ENCODE peak calls at places on chromosome 11, in four cellular contexts. C is A549, Y is esophagus muscularis mucosa, D is tibial nerve. R is an unnamed sample.

GRCh38 chr11:120188371-120188770 is 22.5 kb upstream of the OAF start:
- DNase-seq in Y (no peak), D (no peak), C (no peak), R (peak; percentile 17)

GRCh38 chr11:103650330-103650729 is 386.1 kb upstream of the DDI1 start:
- DNase-seq in D (no peak), C (no peak), Y (no peak), R (no peak)

GRCh38 chr11:10878408-10879214 is 20.8 kb upstream of the ZBED5 start:
- DNase-seq in D (no peak), Y (no peak), C (peak; percentile 31), R (no peak)

GRCh38 chr11:35404397-35404775 is 15.0 kb downstream of the SLC1A2 start:
- DNase-seq in C (peak; percentile 48), Y (no peak), D (no peak), R (no peak)

GRCh38 chr11:110434952-110435779 is 5.4 kb downstream of the FDX1 start:
- DNase-seq in D (no peak), C (no peak), Y (no peak), R (no peak)

GRCh38 chr11:117792992-117793391 is 4.0 kb downstream of the DSCAML1 start:
- DNase-seq in D (no peak), C (no peak), Y (no peak), R (no peak)

GRCh38 chr11:103633819-103634590 is 402.4 kb upstream of the DDI1 start:
- DNase-seq in Y (no peak), C (no peak), D (no peak), R (no peak)

GRCh38 chr11:32391965-32392553 is 43.3 kb downstream of the WT1 start:
- DNase-seq in D (no peak), Y (no peak), C (no peak), R (no peak)

GRCh38 chr11:46452918-46453517 is 61.4 kb upstream of the CHRM4 start:
- DNase-seq in D (no peak), Y (no peak), C (no peak), R (no peak)

GRCh38 chr11:15471028-15471708 is 356.4 kb downstream of the INSC start:
- DNase-seq in C (no peak), Y (peak; percentile 62), D (no peak), R (no peak)

DNA sequence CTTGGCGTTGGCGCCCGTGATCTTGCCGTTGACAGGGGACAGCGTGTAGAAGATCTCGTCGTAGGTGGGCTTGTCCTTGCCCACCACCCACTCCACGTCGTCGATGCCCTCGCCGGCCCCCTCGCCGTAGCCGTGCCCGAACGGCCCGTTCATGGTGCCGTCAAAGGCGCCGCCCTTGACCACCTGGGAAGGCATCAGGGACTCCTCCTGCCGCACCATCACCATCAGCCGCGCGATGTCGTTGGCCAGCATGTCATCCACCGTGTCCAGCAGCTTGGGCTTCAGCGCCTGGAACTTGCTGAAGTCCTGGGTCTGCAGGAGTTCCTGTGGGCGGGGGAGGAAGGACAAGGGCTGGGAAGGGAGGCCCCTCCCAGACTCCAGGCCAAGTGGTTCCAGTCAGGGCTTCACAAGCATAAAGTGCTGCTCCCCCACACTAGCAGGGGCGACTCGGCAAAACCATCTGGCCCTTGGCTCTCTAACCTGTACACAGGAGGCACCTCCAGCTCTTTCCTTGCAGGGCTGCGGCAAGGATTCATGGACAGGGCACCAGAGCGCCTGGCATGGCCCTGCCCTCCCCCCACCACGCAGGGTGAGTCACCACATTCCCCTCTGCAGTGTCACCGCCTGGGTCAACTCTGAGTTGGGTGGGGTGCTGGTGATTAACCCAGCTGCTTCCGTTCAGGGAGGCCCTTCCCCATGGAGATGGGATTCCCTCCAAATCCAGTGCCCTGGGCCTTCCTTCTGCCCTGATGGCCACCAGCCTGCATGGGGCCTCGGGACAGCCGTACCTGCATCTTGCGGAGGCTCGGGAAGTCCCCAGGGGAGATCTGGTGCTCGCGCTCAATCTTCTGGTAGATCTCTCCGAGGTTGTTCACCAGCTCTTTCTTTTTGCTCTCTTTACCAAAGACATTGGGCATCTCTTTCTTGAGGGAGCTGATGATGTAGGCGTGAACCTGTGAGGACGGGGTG is 10.4 kb upstream of the CDC42BPG start:
- DNase-seq in C (peak; percentile 97), Y (peak; percentile 95), D (peak; percentile 64), R (peak; percentile 80)
- TF ChIP-seq EP300 in C (peak; percentile 82), Y (peak; percentile 22), D (peak; percentile 41), R (peak; percentile 40)

GRCh38 chr11:60372767-60373166 is 5.6 kb upstream of the MS4A7 start:
- DNase-seq in Y (no peak), C (no peak), D (no peak), R (no peak)

GRCh38 chr11:60376601-60377000 is 1.7 kb upstream of the MS4A7 start:
- DNase-seq in Y (no peak), D (no peak), C (no peak), R (no peak)

GRCh38 chr11:60377737-60378136 is 595 bp upstream of the MS4A7 start:
- DNase-seq in Y (no peak), D (peak; percentile 60), C (no peak), R (no peak)

GRCh38 chr11:60378359-60378758 is at the start of gene MS4A7:
- DNase-seq in D (peak; percentile 20), Y (no peak), C (no peak), R (no peak)
- H3K4me3 ChIP-seq in D (peak within 1 kb of the TSS; percentile 4), Y (peak within 1 kb of the TSS; percentile 41), C (no peak within 1 kb of the TSS), R (no peak within 1 kb of the TSS)

GRCh38 chr11:128519353-128519752 is 68.0 kb downstream of the ETS1 start:
- DNase-seq in C (no peak), Y (no peak), D (no peak), R (no peak)

GRCh38 chr11:128517457-128518230 is 69.7 kb downstream of the ETS1 start:
- DNase-seq in D (no peak), Y (peak; percentile 50), C (no peak), R (no peak)

GRCh38 chr11:128516886-128517285 is 70.5 kb downstream of the ETS1 start:
- DNase-seq in C (no peak), D (no peak), Y (peak; percentile 81), R (no peak)

GRCh38 chr11:128520206-128520885 is 67.0 kb downstream of the ETS1 start:
- DNase-seq in D (no peak), Y (no peak), C (no peak), R (no peak)

DNA sequence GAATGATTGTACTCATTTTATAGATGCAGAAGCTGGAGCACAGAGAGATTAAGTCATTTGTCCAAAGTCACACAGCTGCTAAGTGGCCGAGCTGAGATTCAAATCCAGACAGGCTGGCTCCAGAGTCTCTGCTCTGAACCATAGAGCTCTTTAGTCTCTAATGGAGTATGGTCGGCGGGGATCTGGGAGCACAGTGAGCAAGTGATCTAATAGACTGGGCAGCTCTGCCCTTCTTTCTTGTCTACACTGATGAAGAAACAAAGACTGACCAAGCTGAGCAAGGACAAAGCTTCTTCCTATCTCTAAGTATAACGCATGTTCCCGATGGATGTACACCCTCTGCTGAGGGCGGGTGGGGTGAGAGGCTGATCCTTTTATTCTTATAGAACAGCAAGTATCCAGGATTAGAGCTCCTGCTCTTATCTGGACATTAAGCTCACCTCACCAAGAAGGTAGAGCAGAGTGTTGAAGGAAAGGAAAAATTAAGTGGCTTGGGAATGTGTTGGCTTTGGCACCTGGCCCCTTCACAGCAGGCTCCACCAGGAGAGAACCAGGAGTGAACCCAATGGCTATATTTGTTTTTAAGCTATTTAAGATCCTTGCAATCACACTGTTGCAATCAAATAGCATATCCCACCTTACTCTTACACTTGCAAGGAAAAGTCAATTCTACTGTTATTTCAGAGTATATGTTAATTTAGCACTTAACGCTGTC is 68.7 kb downstream of the ETS1 start:
- DNase-seq in C (no peak), Y (no peak), D (no peak), R (no peak)
- TF ChIP-seq POLR2A in C (no peak), Y (no peak), D (no peak), R (no peak)

GRCh38 chr11:88354909-88355308 is 17.4 kb upstream of the CTSC start:
- DNase-seq in D (no peak), C (no peak), Y (no peak), R (no peak)
- TF ChIP-seq EP300 in D (no peak), C (no peak), Y (no peak), R (no peak)

DNA sequence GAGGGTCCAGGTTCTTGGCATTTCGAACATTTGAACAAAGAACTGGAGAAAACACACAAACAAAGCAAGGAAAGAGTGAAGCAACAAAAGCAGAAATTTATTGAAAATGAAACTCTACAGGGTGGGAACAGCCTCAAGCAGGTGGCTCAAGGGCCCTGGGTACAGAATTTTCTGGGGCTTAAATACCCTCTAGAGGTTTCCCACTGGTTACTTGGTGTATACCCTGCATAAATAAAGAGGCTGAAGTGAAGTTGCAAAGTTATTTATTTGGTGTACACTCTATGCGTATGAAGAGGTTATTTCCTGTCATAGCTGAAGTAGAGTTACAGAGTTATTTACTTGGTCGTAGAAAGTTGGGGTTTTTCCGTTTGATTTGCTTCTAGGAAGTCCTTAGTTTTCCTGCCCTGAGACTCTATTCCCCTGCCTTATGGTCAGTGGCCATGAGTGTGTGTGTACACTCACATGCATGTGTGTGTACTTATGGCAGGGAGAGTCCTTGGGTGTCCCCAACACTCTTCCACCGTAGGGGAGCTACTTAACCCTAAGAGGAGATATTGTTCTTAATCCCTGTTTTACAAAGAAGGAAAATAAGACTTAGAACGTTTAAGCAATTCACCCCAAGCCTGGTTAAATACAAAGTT is 5.6 kb upstream of the SMCO4 start:
- DNase-seq in Y (no peak), C (no peak), D (no peak), R (no peak)
- H3K4me3 ChIP-seq in Y (no peak overlapping the region), C (no peak overlapping the region), D (no peak overlapping the region), R (no peak overlapping the region)